ENCODE peak calls at places on chromosomes 7 and 10, in ten cellular contexts. N, C, O, M, J, R, V, K, L and B are unnamed samples.

GRCh38 chr10:71801357-71801756 is 28.0 kb upstream of the VSIR start:
- DNase-seq in N (no peak), C (no peak), O (no peak), M (no peak), J (no peak), R (peak), V (no peak), K (no peak), L (peak), B (no peak)

GRCh38 chr7:120421151-120421651 is 148.2 kb downstream of the KCND2 start:
- DNase-seq in N (no peak), C (no peak), O (no peak), M (no peak), J (no peak), R (no peak), V (no peak), K (no peak), L (no peak), B (no peak)

GRCh38 chr10:11698691-11699545 is 43.3 kb upstream of the ECHDC3 start:
- DNase-seq in N (no peak), C (no peak), O (no peak), M (no peak), J (no peak), R (no peak), V (no peak), K (no peak), L (peak), B (no peak)

GRCh38 chr10:95289921-95290421 is 832 bp downstream of the PDLIM1 start:
- DNase-seq in N (no peak), C (peak), O (no peak), M (no peak), J (no peak), R (no peak), V (no peak), K (no peak), L (no peak), B (no peak)

GRCh38 chr10:122854648-122855047 is 9.0 kb upstream of the CUZD1 start:
- DNase-seq in N (no peak), C (peak), O (no peak), M (no peak), J (no peak), R (no peak), V (peak), K (no peak), L (no peak), B (no peak)

GRCh38 chr10:44995914-44996633 is 4.6 kb upstream of the ZNF22 start:
- DNase-seq in N (no peak), C (peak), O (peak), M (no peak), J (no peak), R (no peak), V (no peak), K (no peak), L (no peak), B (no peak)

GRCh38 chr10:3446233-3446632 is 273.7 kb upstream of the PITRM1 start:
- DNase-seq in N (no peak), C (no peak), O (no peak), M (no peak), J (no peak), R (no peak), V (no peak), K (no peak), L (no peak), B (no peak)

GRCh38 chr7:82183633-82184032 is 259.9 kb downstream of the CACNA2D1 start:
- DNase-seq in N (no peak), C (peak), O (no peak), M (no peak), J (no peak), R (no peak), V (no peak), K (no peak), L (no peak), B (no peak)

GRCh38 chr10:131062621-131063260 is 248.8 kb downstream of the TCERG1L start:
- DNase-seq in N (no peak), C (no peak), O (no peak), M (no peak), J (no peak), R (no peak), V (no peak), K (no peak), L (no peak), B (no peak)

GRCh38 chr7:96069361-96069760 is 252.5 kb downstream of the SLC25A13 start:
- DNase-seq in N (no peak), C (no peak), O (no peak), M (no peak), J (no peak), R (no peak), V (no peak), K (no peak), L (no peak), B (no peak)

GRCh38 chr10:78436223-78436575 is 402.5 kb downstream of the RPS24 start:
- DNase-seq in N (no peak), C (no peak), O (no peak), M (no peak), J (no peak), R (no peak), V (no peak), K (no peak), L (no peak), B (no peak)

GRCh38 chr10:126153686-126154628 is 234.3 kb downstream of the ADAM12 start:
- DNase-seq in N (no peak), C (peak), O (no peak), M (no peak), J (no peak), R (no peak), V (no peak), K (no peak), L (no peak), B (no peak)

GRCh38 chr7:120400806-120401455 is 128.0 kb downstream of the KCND2 start:
- DNase-seq in N (no peak), C (no peak), O (no peak), M (no peak), J (no peak), R (no peak), V (no peak), K (no peak), L (no peak), B (no peak)

GRCh38 chr7:78073470-78074382 is 275.2 kb downstream of the PHTF2 start:
- DNase-seq in N (no peak), C (no peak), O (no peak), M (no peak), J (no peak), R (no peak), V (no peak), K (no peak), L (no peak), B (no peak)